ENCODE peak calls at places on chromosomes 3 and 15, in eight cellular contexts. W is tibial artery, L is gastrocnemius medialis, R is stomach, A is AG04449, T is fibroblast of pulmonary artery, C is adrenal gland, B is transverse colon. G is an unnamed sample.

GRCh38 chr3:119034256-119035013 is at the start of gene IGSF11:
- DNase-seq in C (peak; percentile 84), L (peak; percentile 71), W (peak; percentile 65), B (peak; percentile 45), A (no peak), T (peak; percentile 38), R (peak; percentile 50), G (peak; percentile 18)

GRCh38 chr3:100650651-100651611 is 41.5 kb downstream of the ADGRG7 start:
- DNase-seq in B (no peak), W (no peak), A (no peak), R (no peak), L (no peak), C (no peak), T (peak; percentile 68), G (no peak)

GRCh38 chr3:30628188-30628930 is 22.0 kb downstream of the TGFBR2 start:
- DNase-seq in A (no peak), T (no peak), W (no peak), L (no peak), R (no peak), B (no peak), C (no peak), G (no peak)

GRCh38 chr15:32956006-32956405 is 238.2 kb downstream of the GREM1 start:
- DNase-seq in A (peak; percentile 83), C (no peak), L (no peak), B (no peak), T (peak; percentile 84), W (no peak), R (no peak), G (no peak)

GRCh38 chr15:45431502-45431901 is 53.2 kb upstream of the GATM start:
- DNase-seq in A (no peak), L (no peak), C (no peak), R (no peak), T (no peak), B (peak; percentile 78), W (no peak), G (no peak)

GRCh38 chr3:30368978-30369377 is 237.4 kb upstream of the TGFBR2 start:
- DNase-seq in B (no peak), W (no peak), A (no peak), R (no peak), T (peak; percentile 76), C (no peak), L (no peak), G (no peak)

GRCh38 chr3:105829229-105829628 is 39.6 kb downstream of the CBLB start:
- DNase-seq in T (no peak), A (no peak), L (no peak), R (no peak), B (no peak), W (no peak), C (no peak), G (no peak)

GRCh38 chr3:133256787-133257483 is 142.9 kb upstream of the BFSP2 start:
- DNase-seq in A (no peak), L (no peak), R (no peak), T (no peak), B (no peak), C (no peak), W (no peak), G (no peak)

GRCh38 chr3:32285910-32286309 is 47.4 kb downstream of the CMTM8 start:
- DNase-seq in C (no peak), L (no peak), A (no peak), R (no peak), W (no peak), T (no peak), B (no peak), G (no peak)

GRCh38 chr15:90863987-90864386 is 4.4 kb upstream of the FURIN start:
- DNase-seq in L (no peak), W (no peak), R (no peak), C (no peak), T (no peak), B (no peak), A (no peak), G (no peak)

GRCh38 chr3:33041909-33042308 is 55.0 kb downstream of the GLB1 start:
- DNase-seq in A (no peak), L (no peak), T (no peak), R (no peak), C (no peak), B (no peak), W (no peak), G (no peak)

GRCh38 chr3:98646680-98647079 is 53.3 kb upstream of the CPOX start:
- DNase-seq in A (no peak), T (no peak), B (no peak), R (no peak), W (no peak), L (no peak), C (no peak), G (no peak)

GRCh38 chr3:32325957-32326356 is 65.7 kb upstream of the CMTM7 start:
- DNase-seq in T (no peak), C (peak; percentile 40), R (no peak), W (no peak), A (no peak), L (no peak), B (no peak), G (no peak)

GRCh38 chr3:140341817-140342403 is 336.0 kb upstream of the TRIM42 start:
- DNase-seq in C (no peak), B (no peak), L (no peak), R (no peak), T (no peak), W (no peak), A (no peak), G (no peak)

GRCh38 chr3:183099838-183100204 is 525 bp upstream of the MCCC1 start:
- DNase-seq in T (no peak), R (no peak), C (no peak), L (no peak), A (no peak), B (no peak), W (no peak), G (no peak)

GRCh38 chr3:188170461-188171459 is 16.8 kb downstream of the LPP start:
- DNase-seq in A (no peak), W (no peak), T (no peak), C (no peak), B (no peak), L (no peak), R (no peak), G (no peak)

GRCh38 chr3:46943237-46944187 is 33.0 kb downstream of the CCDC12 start:
- DNase-seq in C (peak; percentile 70), R (peak; percentile 80), T (peak; percentile 31), L (peak; percentile 56), W (no peak), B (peak; percentile 69), A (no peak), G (no peak)

GRCh38 chr15:78598348-78598747 is 22.4 kb downstream of the CHRNA3 start:
- DNase-seq in L (no peak), R (no peak), B (no peak), T (no peak), A (no peak), C (no peak), W (no peak), G (no peak)

GRCh38 chr15:26421065-26421464 is 351.8 kb downstream of the GABRB3 start:
- DNase-seq in L (no peak), W (no peak), R (no peak), T (no peak), C (no peak), B (no peak), A (no peak), G (no peak)

GRCh38 chr15:64599716-64600115 is 139.3 kb downstream of the ZNF609 start:
- DNase-seq in T (peak; percentile 53), A (no peak), W (no peak), L (no peak), C (no peak), B (no peak), R (no peak), G (no peak)

GRCh38 chr3:62950227-62950626 is 75.0 kb upstream of the CADPS start:
- DNase-seq in L (no peak), R (no peak), W (no peak), C (no peak), T (no peak), A (no peak), B (no peak), G (no peak)

DNA sequence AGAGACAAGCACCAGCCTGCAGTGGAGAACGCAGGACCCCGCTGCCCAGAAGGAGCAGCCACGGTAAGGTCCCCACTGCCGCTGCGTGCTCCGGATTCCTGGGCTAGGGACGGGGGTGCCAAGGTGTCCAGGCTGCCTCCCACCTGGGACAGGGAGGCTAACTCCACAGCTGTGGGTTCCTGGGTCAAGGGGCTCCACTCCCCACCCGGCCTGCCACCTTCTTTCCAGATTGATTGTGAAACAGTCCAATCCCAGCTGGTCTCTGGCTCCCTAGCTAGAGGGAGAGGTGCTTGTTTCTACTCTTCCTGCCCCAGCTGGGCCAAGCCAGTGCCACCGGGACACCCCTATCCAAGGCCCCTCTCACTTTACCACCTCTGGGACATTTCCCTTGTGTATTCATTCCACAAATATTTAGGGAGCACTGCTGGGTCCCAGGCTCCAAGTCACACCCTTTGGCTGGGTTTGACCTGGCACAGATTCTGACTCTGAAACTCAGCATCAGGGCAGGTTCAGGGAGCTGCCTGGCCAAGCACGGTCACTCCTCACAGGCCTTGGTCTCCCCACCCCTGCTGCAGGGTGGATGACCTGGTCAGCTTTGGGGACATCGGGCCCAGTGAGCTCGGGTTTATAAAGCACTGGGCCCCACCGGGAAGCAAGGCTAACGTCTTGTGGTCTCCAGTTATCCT is 1.9 kb downstream of the PAK6 start:
- DNase-seq in C (no peak), R (peak; percentile 24), L (no peak), T (no peak), W (no peak), A (no peak), B (no peak), G (no peak)
- TF ChIP-seq CTCF in C (no peak), R (no peak), L (no peak), T (no peak), W (no peak), A (no peak), B (no peak), G (no peak)

GRCh38 chr15:100533934-100534333 is 5.2 kb upstream of the CERS3 start:
- DNase-seq in T (no peak), C (no peak), B (no peak), R (no peak), W (no peak), L (no peak), A (no peak), G (no peak)
- H3K4me3 ChIP-seq in T (no peak overlapping the region), C (no peak overlapping the region), B (no peak overlapping the region), R (no peak overlapping the region), W (no peak overlapping the region), L (no peak overlapping the region), A (no peak overlapping the region), G (no peak overlapping the region)

GRCh38 chr3:161452179-161452578 is 44.4 kb upstream of the OTOL1 start:
- DNase-seq in W (no peak), C (no peak), R (no peak), T (no peak), B (no peak), A (no peak), L (no peak), G (no peak)
- TF ChIP-seq CTCF in W (no peak), C (no peak), R (no peak), T (no peak), B (no peak), A (no peak), L (no peak), G (no peak)

GRCh38 chr3:16437640-16438039 is 75.9 kb downstream of the RFTN1 start:
- DNase-seq in C (no peak), T (no peak), W (no peak), B (no peak), A (no peak), L (no peak), R (no peak), G (no peak)
- H3K4me3 ChIP-seq in C (no peak overlapping the region), T (no peak overlapping the region), W (no peak overlapping the region), B (no peak overlapping the region), A (no peak overlapping the region), L (no peak overlapping the region), R (no peak overlapping the region), G (no peak overlapping the region)